ENCODE peak calls at places on chromosome 18, in four cellular contexts. One of them, this sample, is unnamed.

GRCh38 chr18:58682429-58683069 is 11.3 kb downstream of the MALT1 start:
- DNase-seq in HepG2: peak
- DNase-seq in HEK293T: peak
- DNase-seq in GM12878: no peak
- DNase-seq in this sample: no peak

GRCh38 chr18:57801379-57802165 is 1.5 kb downstream of the ATP8B1 start:
- DNase-seq in HepG2: no peak
- DNase-seq in HEK293T: no peak
- DNase-seq in GM12878: no peak
- DNase-seq in this sample: no peak

GRCh38 chr18:77329651-77330050 is 80.0 kb downstream of the GALR1 start:
- DNase-seq in HepG2: no peak
- DNase-seq in HEK293T: no peak
- DNase-seq in GM12878: no peak
- DNase-seq in this sample: no peak

GRCh38 chr18:32257073-32257780 is 67.4 kb downstream of the MEP1B start:
- DNase-seq in HepG2: no peak
- DNase-seq in HEK293T: no peak
- DNase-seq in GM12878: no peak
- DNase-seq in this sample: no peak

GRCh38 chr18:54392621-54393023 is 34.9 kb downstream of the C18orf54 start:
- DNase-seq in HepG2: peak
- DNase-seq in HEK293T: peak
- DNase-seq in GM12878: no peak
- DNase-seq in this sample: peak

GRCh38 chr18:37965572-37965970 is 400.0 kb upstream of the CELF4 start:
- DNase-seq in HepG2: no peak
- DNase-seq in HEK293T: no peak
- DNase-seq in GM12878: no peak
- DNase-seq in this sample: no peak

GRCh38 chr18:77106331-77106730 is 26.3 kb downstream of the MBP start:
- DNase-seq in HepG2: no peak
- DNase-seq in HEK293T: no peak
- DNase-seq in GM12878: no peak
- DNase-seq in this sample: peak

GRCh38 chr18:35467624-35468016 is 30.1 kb downstream of the INO80C start:
- DNase-seq in HepG2: no peak
- DNase-seq in HEK293T: no peak
- DNase-seq in GM12878: peak
- DNase-seq in this sample: no peak

GRCh38 chr18:63684718-63685117 is 18.0 kb upstream of the SERPINB11 start:
- DNase-seq in HepG2: no peak
- DNase-seq in HEK293T: no peak
- DNase-seq in GM12878: no peak
- DNase-seq in this sample: no peak

GRCh38 chr18:21053127-21053526 is 58.5 kb downstream of the ROCK1 start:
- DNase-seq in HepG2: peak
- DNase-seq in HEK293T: no peak
- DNase-seq in GM12878: no peak
- DNase-seq in this sample: no peak

GRCh38 chr18:7684966-7685365 is 117.8 kb downstream of the PTPRM start:
- DNase-seq in HepG2: no peak
- DNase-seq in HEK293T: no peak
- DNase-seq in GM12878: no peak
- DNase-seq in this sample: no peak

GRCh38 chr18:63197246-63197791 is 122.2 kb downstream of the BCL2 start:
- DNase-seq in HepG2: no peak
- DNase-seq in HEK293T: no peak
- DNase-seq in GM12878: no peak
- DNase-seq in this sample: no peak

GRCh38 chr18:961644-962355 is 57.1 kb downstream of the ADCYAP1 start:
- DNase-seq in HepG2: peak
- DNase-seq in HEK293T: peak
- DNase-seq in GM12878: no peak
- DNase-seq in this sample: peak

GRCh38 chr18:34482204-34482603 is 227.9 kb upstream of the DTNA start:
- DNase-seq in HepG2: no peak
- DNase-seq in HEK293T: no peak
- DNase-seq in GM12878: no peak
- DNase-seq in this sample: no peak

GRCh38 chr18:73670536-73670935 is 477.1 kb downstream of the FBXO15 start:
- DNase-seq in HepG2: no peak
- DNase-seq in HEK293T: no peak
- DNase-seq in GM12878: no peak
- DNase-seq in this sample: no peak

GRCh38 chr18:79121746-79122474 is 52.7 kb downstream of the ATP9B start:
- DNase-seq in HepG2: no peak
- DNase-seq in HEK293T: no peak
- DNase-seq in GM12878: no peak
- DNase-seq in this sample: no peak

GRCh38 chr18:58676270-58676669 is 5.0 kb downstream of the MALT1 start:
- DNase-seq in HepG2: no peak
- DNase-seq in HEK293T: no peak
- DNase-seq in GM12878: no peak
- DNase-seq in this sample: no peak

GRCh38 chr18:59606193-59607175 is 90.7 kb downstream of the CCBE1 start:
- DNase-seq in HepG2: no peak
- DNase-seq in HEK293T: no peak
- DNase-seq in GM12878: no peak
- DNase-seq in this sample: no peak

GRCh38 chr18:62974928-62975675 is 259.8 kb downstream of the PHLPP1 start:
- DNase-seq in HepG2: no peak
- DNase-seq in HEK293T: no peak
- DNase-seq in GM12878: no peak
- DNase-seq in this sample: no peak

GRCh38 chr18:11529081-11529480 is 80.3 kb upstream of the SLC35G4 start:
- DNase-seq in HepG2: no peak
- DNase-seq in HEK293T: no peak
- DNase-seq in GM12878: no peak
- DNase-seq in this sample: no peak

GRCh38 chr18:6920099-6920955 is 190.8 kb downstream of the ARHGAP28 start:
- DNase-seq in HepG2: peak
- DNase-seq in HEK293T: peak
- DNase-seq in GM12878: no peak
- DNase-seq in this sample: peak

GRCh38 chr18:67211646-67212045 is 304.9 kb downstream of the DSEL start:
- DNase-seq in HepG2: no peak
- DNase-seq in HEK293T: no peak
- DNase-seq in GM12878: no peak
- DNase-seq in this sample: no peak

GRCh38 chr18:1422634-1423033 is 518.0 kb downstream of the ADCYAP1 start:
- DNase-seq in HepG2: no peak
- DNase-seq in HEK293T: no peak
- DNase-seq in GM12878: no peak
- DNase-seq in this sample: no peak

GRCh38 chr18:73840319-73841065 is 307.1 kb downstream of the FBXO15 start:
- DNase-seq in HepG2: no peak
- DNase-seq in HEK293T: no peak
- DNase-seq in GM12878: no peak
- DNase-seq in this sample: no peak

GRCh38 chr18:74897971-74898657 is 300.4 kb downstream of the ZNF407 start:
- DNase-seq in HepG2: no peak
- DNase-seq in HEK293T: no peak
- DNase-seq in GM12878: no peak
- DNase-seq in this sample: no peak

GRCh38 chr18:56115072-56116038 is 523.0 kb downstream of the TXNL1 start:
- DNase-seq in HepG2: no peak
- DNase-seq in HEK293T: no peak
- DNase-seq in GM12878: no peak
- DNase-seq in this sample: no peak

GRCh38 chr18:55763298-55763697 is 175.3 kb upstream of the TCF4 start:
- DNase-seq in HepG2: no peak
- DNase-seq in HEK293T: no peak
- DNase-seq in GM12878: no peak
- DNase-seq in this sample: no peak

GRCh38 chr18:58135806-58136331 is 91.8 kb downstream of the NEDD4L start:
- DNase-seq in HepG2: peak
- DNase-seq in HEK293T: peak
- DNase-seq in GM12878: peak
- DNase-seq in this sample: peak

GRCh38 chr18:8929381-8929780 is 173.1 kb upstream of the NDUFV2 start:
- DNase-seq in HepG2: no peak
- DNase-seq in HEK293T: no peak
- DNase-seq in GM12878: no peak
- DNase-seq in this sample: no peak

GRCh38 chr18:8932866-8933265 is 169.6 kb upstream of the NDUFV2 start:
- DNase-seq in HepG2: no peak
- DNase-seq in HEK293T: no peak
- DNase-seq in GM12878: no peak
- DNase-seq in this sample: no peak

GRCh38 chr18:8926464-8926863 is 176.0 kb upstream of the NDUFV2 start:
- DNase-seq in HepG2: no peak
- DNase-seq in HEK293T: no peak
- DNase-seq in GM12878: no peak
- DNase-seq in this sample: no peak

GRCh38 chr18:8933714-8934284 is 168.7 kb upstream of the NDUFV2 start:
- DNase-seq in HepG2: no peak
- DNase-seq in HEK293T: no peak
- DNase-seq in GM12878: no peak
- DNase-seq in this sample: no peak

DNA sequence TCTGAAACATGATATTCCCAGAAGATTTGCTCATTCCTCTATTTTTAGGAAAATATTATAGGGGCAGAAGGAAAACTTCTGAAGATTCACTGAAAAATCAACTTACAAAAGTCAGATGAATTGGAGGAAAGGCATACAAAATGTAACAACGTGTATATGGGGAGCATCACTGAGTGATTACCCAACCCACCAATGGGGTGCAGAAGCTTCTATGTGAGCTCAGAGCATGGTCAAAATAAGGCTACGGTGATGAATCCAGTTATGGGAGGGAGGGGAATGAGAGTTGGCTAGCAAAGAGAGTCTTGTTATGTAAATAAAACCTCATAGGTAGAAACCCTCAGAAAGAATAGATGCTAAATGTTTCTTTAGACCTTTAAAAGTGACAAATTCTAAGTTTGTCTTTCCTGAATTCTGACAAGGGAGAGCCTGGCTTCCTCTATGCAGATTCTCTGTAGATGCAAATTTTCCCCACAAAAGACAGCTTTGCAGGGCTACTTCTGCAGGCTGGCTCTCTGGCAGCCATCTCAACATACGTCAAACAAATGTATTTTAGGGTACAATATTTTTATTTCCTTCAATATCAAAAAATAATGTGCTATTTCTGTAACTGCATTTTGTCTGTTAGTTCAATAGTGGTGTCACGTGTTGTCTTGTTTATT is 171.4 kb upstream of the NDUFV2 start:
- DNase-seq in HepG2: no peak
- DNase-seq in HEK293T: no peak
- DNase-seq in GM12878: no peak
- DNase-seq in this sample: no peak
- TF ChIP-seq TARDBP in HepG2: no peak
- TF ChIP-seq TARDBP in HEK293T: no peak
- TF ChIP-seq TARDBP in GM12878: no peak
- TF ChIP-seq TARDBP in this sample: no peak

DNA sequence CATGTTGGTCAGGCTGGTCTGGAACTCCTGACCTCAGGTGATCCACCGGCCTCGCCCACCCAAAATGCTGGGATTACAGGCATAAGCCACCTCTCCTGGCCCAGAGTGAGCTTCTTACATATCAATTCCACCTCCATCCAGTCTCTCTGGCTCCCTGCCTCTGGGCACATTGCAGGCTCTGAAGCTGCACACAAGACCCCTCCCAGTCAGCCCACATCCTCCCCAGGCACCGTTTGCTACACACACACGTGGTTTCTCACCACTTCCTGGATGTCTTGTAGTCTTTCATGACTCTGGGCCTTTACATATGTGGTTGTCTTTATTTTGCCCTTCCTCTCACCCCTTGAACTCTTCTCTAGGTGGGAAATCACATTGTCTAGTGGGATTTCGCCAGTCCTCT is 64.0 kb upstream of the CABLES1 start:
- DNase-seq in HepG2: no peak
- DNase-seq in HEK293T: no peak
- DNase-seq in GM12878: peak
- DNase-seq in this sample: no peak
- TF ChIP-seq TARDBP in HepG2: no peak
- TF ChIP-seq TARDBP in HEK293T: no peak
- TF ChIP-seq TARDBP in GM12878: no peak
- TF ChIP-seq TARDBP in this sample: no peak

GRCh38 chr18:69484699-69485396 is 84.2 kb downstream of the DOK6 start:
- DNase-seq in HepG2: peak
- DNase-seq in HEK293T: no peak
- DNase-seq in GM12878: no peak
- DNase-seq in this sample: no peak

GRCh38 chr18:69480460-69480859 is 79.8 kb downstream of the DOK6 start:
- DNase-seq in HepG2: no peak
- DNase-seq in HEK293T: no peak
- DNase-seq in GM12878: no peak
- DNase-seq in this sample: no peak

GRCh38 chr18:69487488-69488394 is 87.1 kb downstream of the DOK6 start:
- DNase-seq in HepG2: no peak
- DNase-seq in HEK293T: no peak
- DNase-seq in GM12878: no peak
- DNase-seq in this sample: no peak

GRCh38 chr18:69483574-69483973 is 82.9 kb downstream of the DOK6 start:
- DNase-seq in HepG2: no peak
- DNase-seq in HEK293T: no peak
- DNase-seq in GM12878: no peak
- DNase-seq in this sample: no peak
- TF ChIP-seq TARDBP in HepG2: no peak
- TF ChIP-seq TARDBP in HEK293T: no peak
- TF ChIP-seq TARDBP in GM12878: no peak
- TF ChIP-seq TARDBP in this sample: no peak

GRCh38 chr18:28149810-28150420 is 27.0 kb downstream of the CDH2 start:
- DNase-seq in HepG2: no peak
- DNase-seq in HEK293T: no peak
- DNase-seq in GM12878: no peak
- DNase-seq in this sample: no peak

GRCh38 chr18:28150925-28151324 is 26.0 kb downstream of the CDH2 start:
- DNase-seq in HepG2: no peak
- DNase-seq in HEK293T: no peak
- DNase-seq in GM12878: no peak
- DNase-seq in this sample: no peak

GRCh38 chr18:28151434-28151833 is 25.5 kb downstream of the CDH2 start:
- DNase-seq in HepG2: no peak
- DNase-seq in HEK293T: no peak
- DNase-seq in GM12878: no peak
- DNase-seq in this sample: no peak

GRCh38 chr18:28143725-28144124 is 33.2 kb downstream of the CDH2 start:
- DNase-seq in HepG2: peak
- DNase-seq in HEK293T: no peak
- DNase-seq in GM12878: no peak
- DNase-seq in this sample: no peak

DNA sequence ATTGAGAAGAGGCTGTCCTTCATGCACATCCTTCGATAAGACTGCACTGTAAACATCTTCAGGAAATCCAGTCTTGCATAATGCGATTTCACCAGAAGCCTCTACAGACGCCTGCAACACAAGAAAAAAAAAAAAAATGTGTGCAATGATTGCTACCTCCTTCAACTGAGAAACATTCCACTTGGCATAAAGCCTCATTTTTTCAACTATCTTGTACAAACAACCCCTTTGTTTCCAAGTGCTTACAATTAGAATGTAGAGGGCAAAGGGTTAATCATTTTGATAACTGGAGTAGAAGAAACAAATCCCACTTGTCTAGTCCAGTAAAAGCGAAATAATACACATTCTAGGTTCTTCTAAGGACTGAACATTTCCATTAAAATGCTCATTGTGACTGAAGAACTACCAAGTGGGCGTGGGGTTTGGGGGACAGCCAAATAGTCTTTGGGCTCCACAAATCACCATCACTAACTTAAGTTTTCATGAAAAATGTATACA is 29.2 kb downstream of the CDH2 start:
- DNase-seq in HepG2: peak
- DNase-seq in HEK293T: no peak
- DNase-seq in GM12878: no peak
- DNase-seq in this sample: no peak
- TF ChIP-seq TARDBP in HepG2: no peak
- TF ChIP-seq TARDBP in HEK293T: no peak
- TF ChIP-seq TARDBP in GM12878: no peak
- TF ChIP-seq TARDBP in this sample: no peak